ENCODE peak calls at places on chromosomes 12 and 14, in five cellular contexts. L is psoas muscle, G is neural progenitor cell, Q is IMR-90, B is thyroid gland. X is an unnamed sample. For H3K4me1, the result is how much of the 10 kb centered on the place peaks cover.

GRCh38 chr12:131842169-131842568 is 14.0 kb downstream of the MMP17 start:
- DNase-seq in L (no peak), B (no peak), G (no peak), Q (no peak), X (no peak)

GRCh38 chr12:54047160-54047963 is 6.3 kb upstream of the HOXC4 start:
- DNase-seq in B (no peak), L (no peak), G (peak), Q (no peak), X (no peak)

GRCh38 chr12:45622210-45622937 is 107.1 kb upstream of the ARID2 start:
- DNase-seq in G (no peak), L (no peak), Q (no peak), B (no peak), X (no peak)

GRCh38 chr12:41014643-41015020 is 173.5 kb upstream of the PDZRN4 start:
- DNase-seq in L (no peak), B (no peak), Q (peak), G (no peak), X (no peak)

GRCh38 chr12:6020930-6021329 is 75.9 kb upstream of the ANO2 start:
- DNase-seq in G (no peak), B (no peak), L (no peak), Q (no peak), X (no peak)

GRCh38 chr12:462936-463705 is 3.4 kb downstream of the B4GALNT3 start:
- DNase-seq in G (no peak), L (no peak), B (peak), Q (no peak), X (no peak)

GRCh38 chr12:11578461-11578993 is 70.9 kb upstream of the ETV6 start:
- DNase-seq in G (no peak), L (no peak), Q (no peak), B (no peak), X (no peak)

GRCh38 chr14:79920180-79920579 is 291.1 kb downstream of the DIO2 start:
- DNase-seq in Q (no peak), L (no peak), B (no peak), G (no peak), X (no peak)

GRCh38 chr14:37593496-37594237 is 1.4 kb downstream of the FOXA1 start:
- DNase-seq in Q (no peak), B (no peak), G (no peak), L (no peak), X (no peak)

GRCh38 chr12:884746-885414 is 64.6 kb downstream of the RAD52 start:
- DNase-seq in Q (no peak), B (no peak), G (no peak), L (no peak), X (no peak)

GRCh38 chr14:96176811-96177211 is 27.8 kb upstream of the BDKRB2 start:
- DNase-seq in L (peak), B (peak), Q (peak), G (no peak), X (no peak)

GRCh38 chr14:53883739-53884138 is 72.9 kb downstream of the BMP4 start:
- DNase-seq in G (no peak), B (no peak), L (no peak), Q (no peak), X (no peak)

GRCh38 chr12:46608431-46609280 is 217.1 kb downstream of the SLC38A4 start:
- DNase-seq in G (no peak), Q (peak), L (no peak), B (no peak), X (no peak)

GRCh38 chr12:58537278-58537677 is 383.0 kb downstream of the LRIG3 start:
- DNase-seq in Q (peak), G (no peak), B (no peak), L (no peak), X (no peak)

GRCh38 chr14:51370758-51371386 is 130.8 kb downstream of the TMX1 start:
- DNase-seq in B (no peak), G (no peak), Q (no peak), L (no peak), X (no peak)

GRCh38 chr12:104276192-104277131 is 27.1 kb upstream of the EID3 start:
- DNase-seq in Q (no peak), B (peak), L (no peak), G (no peak), X (no peak)

GRCh38 chr12:5246196-5246595 is 185.7 kb upstream of the NTF3 start:
- DNase-seq in L (no peak), B (no peak), Q (no peak), G (peak), X (no peak)

GRCh38 chr12:49863946-49864816 is 21.3 kb upstream of the BCDIN3D start:
- DNase-seq in B (peak), Q (no peak), L (no peak), G (no peak), X (no peak)

DNA sequence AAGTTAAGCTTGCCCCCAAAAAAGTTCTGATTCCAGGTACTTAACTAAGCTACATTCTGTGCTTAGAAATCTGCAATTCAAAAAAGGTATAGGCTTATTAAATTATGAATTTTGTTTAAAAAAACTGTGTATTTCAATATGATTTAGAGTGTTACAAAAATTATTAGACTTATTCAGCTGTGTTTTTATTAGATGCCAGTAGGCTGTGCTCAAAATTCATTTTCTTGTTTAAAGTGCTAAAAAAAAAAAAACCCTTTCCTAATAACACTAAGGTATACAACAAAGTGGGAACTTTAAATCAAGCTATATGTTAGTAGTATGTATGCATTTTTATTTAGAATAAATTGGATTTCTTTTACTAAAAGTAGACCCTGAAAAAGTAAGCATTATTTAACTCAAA is 25.0 kb downstream of the LRRC9 start:
- DNase-seq in G (no peak), B (no peak), L (no peak), Q (no peak), X (no peak)
- TF ChIP-seq CTCF in G (no peak), B (no peak), L (no peak), Q (no peak), X (no peak)

GRCh38 chr12:31584782-31585181 is 6.2 kb downstream of the DENND5B start:
- DNase-seq in B (peak), Q (no peak), G (no peak), L (no peak), X (no peak)
- H3K4me1 ChIP-seq in B (under half), Q (under half), G (under half), L (under half), X (under half)

GRCh38 chr14:104725772-104726548 is 1.9 kb downstream of the ADSS1 start:
- DNase-seq in G (no peak), B (no peak), L (no peak), Q (no peak), X (no peak)

GRCh38 chr14:104724407-104724980 is 465 bp downstream of the ADSS1 start:
- DNase-seq in G (no peak), L (peak), Q (no peak), B (peak), X (peak)

GRCh38 chr14:104724981-104725771 is 1.1 kb downstream of the ADSS1 start:
- DNase-seq in L (peak), Q (no peak), G (peak), B (peak), X (peak)

GRCh38 chr14:104728631-104729030 is 4.6 kb downstream of the ADSS1 start:
- DNase-seq in L (no peak), G (no peak), Q (no peak), B (no peak), X (no peak)

GRCh38 chr14:104726600-104727451 is 2.8 kb downstream of the ADSS1 start:
- DNase-seq in Q (no peak), B (no peak), L (no peak), G (no peak), X (no peak)
- TF ChIP-seq CTCF in Q (no peak), B (no peak), L (no peak), G (peak), X (no peak)

GRCh38 chr14:52550661-52551060 is 1.6 kb downstream of the TXNDC16 start:
- DNase-seq in L (no peak), Q (no peak), G (no peak), B (no peak), X (no peak)
- H3K4me1 ChIP-seq in L (under half), Q (under half), G (under half), B (under half), X (under half)

GRCh38 chr12:80936642-80937390 is 918 bp downstream of the LIN7A start:
- DNase-seq in B (peak), G (peak), L (peak), Q (peak), X (peak)
- TF ChIP-seq CTCF in B (no peak), G (peak), L (no peak), Q (no peak), X (no peak)

GRCh38 chr14:59333668-59334067 is 131.5 kb downstream of the GPR135 start:
- DNase-seq in B (no peak), G (no peak), L (no peak), Q (peak), X (no peak)

GRCh38 chr14:59332727-59333126 is 132.5 kb downstream of the GPR135 start:
- DNase-seq in Q (peak), L (no peak), G (no peak), B (no peak), X (no peak)

GRCh38 chr14:59330455-59330854 is 134.7 kb downstream of the GPR135 start:
- DNase-seq in G (no peak), B (no peak), L (no peak), Q (peak), X (no peak)

GRCh38 chr14:59333235-59333634 is 131.9 kb downstream of the GPR135 start:
- DNase-seq in Q (no peak), B (no peak), G (no peak), L (no peak), X (no peak)

GRCh38 chr14:59331217-59331616 is 134.0 kb downstream of the GPR135 start:
- DNase-seq in B (no peak), G (peak), Q (no peak), L (no peak), X (no peak)
- H3K4me1 ChIP-seq in B (under half), G (under half), Q (under half), L (under half), X (half or more)

GRCh38 chr12:22787557-22787956 is 162.6 kb downstream of the ETNK1 start:
- DNase-seq in G (no peak), Q (peak), L (no peak), B (no peak), X (no peak)

GRCh38 chr12:22794017-22794416 is 169.0 kb downstream of the ETNK1 start:
- DNase-seq in Q (no peak), L (no peak), B (no peak), G (no peak), X (no peak)

GRCh38 chr12:22792198-22792597 is 167.2 kb downstream of the ETNK1 start:
- DNase-seq in Q (no peak), G (no peak), L (no peak), B (no peak), X (no peak)

GRCh38 chr12:22788913-22789312 is 163.9 kb downstream of the ETNK1 start:
- DNase-seq in Q (no peak), G (no peak), L (no peak), B (no peak), X (no peak)
- TF ChIP-seq CTCF in Q (no peak), G (no peak), L (no peak), B (no peak), X (no peak)

X was measured in heart left ventricle.